ENCODE peak calls at places on chromosomes 16 and 17, in ten cellular contexts. Y is iPS-NIHi11; M is BJ; Z is germinal center; F is activated T-cell treated with anti-CD3 and anti-CD28 coated beads for 1 hour; I is CD8-positive, alpha-beta T cell; H is activated CD4-positive, alpha-beta T cell treated with anti-CD3 and anti-CD28 coated beads, Interleukin-2, amount 50 U/mL, for 1 hour; E is skeletal muscle cell; X is esophagus squamous epithelium; L is nephron progenitor cell. J is an unnamed sample.

GRCh38 chr16:49596699-49597291 is 223.2 kb downstream of the C16orf78 start:
- DNase-seq in X (no peak), F (no peak), I (no peak), M (no peak), E (no peak), Y (no peak), H (no peak), L (no peak), Z (no peak), J (no peak)

GRCh38 chr16:54165174-54165911 is 121.2 kb downstream of the IRX3 start:
- DNase-seq in E (no peak), H (no peak), L (no peak), F (no peak), Z (no peak), Y (no peak), I (no peak), X (no peak), M (no peak), J (no peak)

GRCh38 chr17:29237476-29238132 is 9.1 kb upstream of the CRYBA1 start:
- DNase-seq in Z (no peak), Y (no peak), F (no peak), L (no peak), E (no peak), M (no peak), I (no peak), H (no peak), X (no peak), J (no peak)

GRCh38 chr16:68215302-68215701 is 20.6 kb downstream of the ESRP2 start:
- DNase-seq in F (no peak), I (no peak), M (no peak), L (no peak), E (no peak), H (no peak), X (no peak), Y (no peak), Z (no peak), J (no peak)

GRCh38 chr16:56611281-56611833 is 3.0 kb downstream of the MT2A start:
- DNase-seq in X (no peak), L (no peak), F (no peak), M (no peak), Y (no peak), E (no peak), Z (no peak), I (no peak), H (no peak), J (no peak)

GRCh38 chr16:8962393-8963009 is 1.2 kb downstream of the USP7 start:
- DNase-seq in M (no peak), Y (peak), L (peak), F (peak), H (peak), E (no peak), X (peak), Z (peak), I (peak), J (no peak)

GRCh38 chr16:81164958-81165357 is 68.8 kb upstream of the GCSH start:
- DNase-seq in Y (no peak), E (no peak), Z (no peak), I (no peak), X (no peak), H (no peak), M (no peak), F (no peak), L (no peak), J (no peak)

GRCh38 chr16:85437161-85438052 is 175.7 kb upstream of the GSE1 start:
- DNase-seq in Z (no peak), F (no peak), H (no peak), M (no peak), L (no peak), E (no peak), I (no peak), X (no peak), Y (peak), J (no peak)

GRCh38 chr17:67386965-67387551 is 10.0 kb downstream of the PITPNC1 start:
- DNase-seq in Z (peak), Y (peak), F (peak), X (no peak), M (no peak), L (peak), H (peak), I (peak), E (no peak), J (no peak)

GRCh38 chr17:50529849-50530248 is 2.7 kb upstream of the EPN3 start:
- DNase-seq in L (no peak), E (no peak), Y (no peak), I (no peak), Z (no peak), F (no peak), M (no peak), X (no peak), H (no peak), J (no peak)

GRCh38 chr17:2090804-2091534 is 36.1 kb downstream of the HIC1 start:
- DNase-seq in Y (peak), F (no peak), E (peak), I (no peak), M (peak), H (no peak), Z (no peak), X (no peak), L (peak), J (peak)

GRCh38 chr16:55021595-55022475 is 91.2 kb downstream of the IRX5 start:
- DNase-seq in I (no peak), Z (no peak), L (no peak), X (no peak), E (no peak), M (no peak), H (no peak), Y (no peak), F (no peak), J (no peak)

GRCh38 chr17:82781894-82782274 is 30.0 kb downstream of the TBCD start:
- DNase-seq in Y (peak), E (no peak), X (peak), M (no peak), H (peak), I (peak), Z (peak), L (peak), F (peak), J (no peak)

GRCh38 chr16:88815901-88816589 is 4.3 kb upstream of the APRT start:
- DNase-seq in M (no peak), F (peak), Y (peak), X (no peak), H (peak), L (peak), E (no peak), Z (peak), I (peak), J (no peak)

GRCh38 chr16:81447383-81448101 is 2.9 kb downstream of the CMIP start:
- DNase-seq in M (no peak), I (no peak), Y (no peak), H (no peak), F (no peak), E (no peak), Z (no peak), X (no peak), L (no peak), J (no peak)